ENCODE peak calls at places on chromosomes 5 and 9, in eight cellular contexts. G is cardiac fibroblast, Y is colonic mucosa, E is NB4, P is HEK293T, Z is prostate gland, A is neural progenitor cell, R is uterus. D is an unnamed sample.

GRCh38 chr5:175872287-175873089 is 1.1 kb downstream of the CPLX2 start:
- DNase-seq in G (no peak), Y (no peak), E (peak; percentile 73), P (no peak), Z (no peak), A (peak; percentile 41), R (no peak), D (no peak)

GRCh38 chr5:1085391-1085790 is 26.5 kb downstream of the SLC12A7 start:
- DNase-seq in G (no peak), Y (no peak), E (no peak), P (no peak), Z (no peak), A (no peak), R (no peak), D (no peak)

GRCh38 chr9:114207034-114207815 is 51.9 kb downstream of the COL27A1 start:
- DNase-seq in G (peak; percentile 16), Y (no peak), E (no peak), P (no peak), Z (peak; percentile 36), A (peak; percentile 71), R (peak; percentile 62), D (no peak)

GRCh38 chr9:133604214-133604613 is 5.0 kb downstream of the FAM163B start:
- DNase-seq in G (peak; percentile 13), Y (no peak), E (peak; percentile 41), P (no peak), Z (no peak), A (no peak), R (no peak), D (no peak)

GRCh38 chr9:137293482-137294090 is 8.5 kb downstream of the NRARP start:
- DNase-seq in G (no peak), Y (peak; percentile 89), E (no peak), P (no peak), Z (no peak), A (no peak), R (no peak), D (no peak)

GRCh38 chr9:3868012-3868411 is 342.2 kb upstream of the RFX3 start:
- DNase-seq in G (no peak), Y (no peak), E (no peak), P (no peak), Z (no peak), A (no peak), R (no peak), D (no peak)

GRCh38 chr9:124941689-124942561 is 1.0 kb upstream of the GOLGA1 start:
- DNase-seq in G (peak; percentile 66), Y (peak; percentile 68), E (peak; percentile 82), P (peak; percentile 12), Z (peak; percentile 41), A (peak; percentile 62), R (peak; percentile 43), D (peak; percentile 14)

GRCh38 chr9:96148634-96149138 is 153.3 kb downstream of the HSD17B3 start:
- DNase-seq in G (no peak), Y (no peak), E (no peak), P (no peak), Z (peak; percentile 69), A (no peak), R (no peak), D (no peak)

GRCh38 chr9:35680331-35681105 is 6.8 kb downstream of the CA9 start:
- DNase-seq in G (peak; percentile 67), Y (no peak), E (peak; percentile 28), P (no peak), Z (no peak), A (peak; percentile 74), R (no peak), D (no peak)

GRCh38 chr9:3875371-3876132 is 349.8 kb upstream of the RFX3 start:
- DNase-seq in G (peak; percentile 96), Y (no peak), E (no peak), P (no peak), Z (no peak), A (no peak), R (no peak), D (no peak)

GRCh38 chr5:32264954-32265572 is 47.7 kb downstream of the MTMR12 start:
- DNase-seq in G (no peak), Y (no peak), E (no peak), P (no peak), Z (no peak), A (no peak), R (no peak), D (no peak)

GRCh38 chr9:133691659-133692363 is 46.3 kb downstream of the SARDH start:
- DNase-seq in G (no peak), Y (no peak), E (peak; percentile 47), P (no peak), Z (no peak), A (no peak), R (no peak), D (no peak)

GRCh38 chr5:39560730-39561129 is 135.9 kb upstream of the DAB2 start:
- DNase-seq in G (no peak), Y (no peak), E (no peak), P (no peak), Z (no peak), A (no peak), R (no peak), D (no peak)

GRCh38 chr9:114869845-114870244 is 60.5 kb downstream of the TNFSF8 start:
- DNase-seq in G (no peak), Y (peak; percentile 78), E (no peak), P (no peak), Z (no peak), A (peak; percentile 42), R (no peak), D (peak; percentile 64)

GRCh38 chr5:177339107-177339638 is 12.3 kb downstream of the LMAN2 start:
- DNase-seq in G (no peak), Y (no peak), E (no peak), P (no peak), Z (no peak), A (no peak), R (no peak), D (peak; percentile 49)

GRCh38 chr9:111622626-111623025 is 8.5 kb upstream of the DNAJC25 start:
- DNase-seq in G (peak; percentile 88), Y (no peak), E (peak; percentile 39), P (no peak), Z (no peak), A (no peak), R (no peak), D (no peak)

GRCh38 chr9:35619800-35620158 is 1.6 kb upstream of the CD72 start:
- DNase-seq in G (no peak), Y (no peak), E (peak; percentile 97), P (no peak), Z (no peak), A (no peak), R (no peak), D (no peak)

D was measured in NCI-H2029.